ENCODE peak calls at places on chromosomes 12 and 14, in five cellular contexts. One of them, this sample, is unnamed.

GRCh38 chr14:69077841-69078240 is 75.1 kb downstream of the DCAF5 start:
- DNase-seq in lower leg skin: no peak
- DNase-seq in Right ventricle myocardium superior: no peak
- DNase-seq in NCI-H1105: no peak
- DNase-seq in iPS-NIHi11: no peak
- DNase-seq in this sample: no peak

GRCh38 chr12:124289634-124290600 is 5.0 kb upstream of the RFLNA start:
- DNase-seq in NCI-H1105: no peak
- DNase-seq in Right ventricle myocardium superior: no peak
- DNase-seq in lower leg skin: no peak
- DNase-seq in iPS-NIHi11: no peak
- DNase-seq in this sample: no peak

GRCh38 chr14:75361751-75362433 is 65.9 kb upstream of the JDP2 start:
- DNase-seq in NCI-H1105: no peak
- DNase-seq in lower leg skin: peak
- DNase-seq in iPS-NIHi11: no peak
- DNase-seq in Right ventricle myocardium superior: peak
- DNase-seq in this sample: peak

GRCh38 chr12:46179693-46180452 is 89.0 kb downstream of the SLC38A1 start:
- DNase-seq in iPS-NIHi11: no peak
- DNase-seq in NCI-H1105: no peak
- DNase-seq in lower leg skin: no peak
- DNase-seq in Right ventricle myocardium superior: no peak
- DNase-seq in this sample: no peak

GRCh38 chr14:101562659-101563351 is 1.5 kb downstream of the DIO3 start:
- DNase-seq in iPS-NIHi11: no peak
- DNase-seq in NCI-H1105: peak
- DNase-seq in Right ventricle myocardium superior: peak
- DNase-seq in lower leg skin: no peak
- DNase-seq in this sample: no peak

GRCh38 chr12:32586390-32586789 is 92.7 kb upstream of the DNM1L start:
- DNase-seq in iPS-NIHi11: no peak
- DNase-seq in lower leg skin: no peak
- DNase-seq in Right ventricle myocardium superior: no peak
- DNase-seq in NCI-H1105: no peak
- DNase-seq in this sample: no peak

GRCh38 chr12:14691560-14691959 is 4.8 kb downstream of the GUCY2C start:
- DNase-seq in NCI-H1105: no peak
- DNase-seq in Right ventricle myocardium superior: peak
- DNase-seq in lower leg skin: no peak
- DNase-seq in iPS-NIHi11: no peak
- DNase-seq in this sample: peak

GRCh38 chr12:122503147-122503751 is 2.5 kb upstream of the ZCCHC8 start:
- DNase-seq in Right ventricle myocardium superior: no peak
- DNase-seq in lower leg skin: no peak
- DNase-seq in iPS-NIHi11: no peak
- DNase-seq in NCI-H1105: no peak
- DNase-seq in this sample: no peak

GRCh38 chr12:116432321-116432750 is 126.8 kb upstream of the MAP1LC3B2 start:
- DNase-seq in Right ventricle myocardium superior: peak
- DNase-seq in iPS-NIHi11: no peak
- DNase-seq in lower leg skin: no peak
- DNase-seq in NCI-H1105: no peak
- DNase-seq in this sample: no peak

GRCh38 chr12:69068431-69068830 is 135.5 kb upstream of the CPM start:
- DNase-seq in NCI-H1105: no peak
- DNase-seq in iPS-NIHi11: no peak
- DNase-seq in lower leg skin: no peak
- DNase-seq in Right ventricle myocardium superior: no peak
- DNase-seq in this sample: no peak

GRCh38 chr12:109606261-109607028 is 32.9 kb downstream of the MVK start:
- DNase-seq in iPS-NIHi11: peak
- DNase-seq in lower leg skin: no peak
- DNase-seq in NCI-H1105: no peak
- DNase-seq in Right ventricle myocardium superior: peak
- DNase-seq in this sample: peak

GRCh38 chr14:84208451-84208850 is 1321.5 kb upstream of the FLRT2 start:
- DNase-seq in Right ventricle myocardium superior: no peak
- DNase-seq in lower leg skin: no peak
- DNase-seq in iPS-NIHi11: no peak
- DNase-seq in NCI-H1105: no peak
- DNase-seq in this sample: no peak

GRCh38 chr12:89709994-89710872 is 1.6 kb upstream of the ATP2B1 start:
- DNase-seq in lower leg skin: peak
- DNase-seq in iPS-NIHi11: peak
- DNase-seq in NCI-H1105: no peak
- DNase-seq in Right ventricle myocardium superior: peak
- DNase-seq in this sample: peak

GRCh38 chr14:77554816-77555599 is 56.4 kb upstream of the ISM2 start:
- DNase-seq in lower leg skin: no peak
- DNase-seq in NCI-H1105: no peak
- DNase-seq in iPS-NIHi11: no peak
- DNase-seq in Right ventricle myocardium superior: no peak
- DNase-seq in this sample: peak

GRCh38 chr14:34874386-34875030 is 652 bp downstream of the BAZ1A start:
- DNase-seq in NCI-H1105: peak
- DNase-seq in Right ventricle myocardium superior: peak
- DNase-seq in lower leg skin: peak
- DNase-seq in iPS-NIHi11: peak
- DNase-seq in this sample: peak

GRCh38 chr12:93879476-93880376 is 202.6 kb downstream of the CRADD start:
- DNase-seq in Right ventricle myocardium superior: no peak
- DNase-seq in lower leg skin: no peak
- DNase-seq in iPS-NIHi11: no peak
- DNase-seq in NCI-H1105: no peak
- DNase-seq in this sample: no peak

GRCh38 chr14:93009471-93010117 is 86.6 kb downstream of the CHGA start:
- DNase-seq in NCI-H1105: no peak
- DNase-seq in lower leg skin: peak
- DNase-seq in iPS-NIHi11: no peak
- DNase-seq in Right ventricle myocardium superior: peak
- DNase-seq in this sample: peak